ENCODE peak calls at places on chromosomes 11 and 22, in five cellular contexts. O, W, K, G and X are unnamed samples.

GRCh38 chr11:133908827-133909226 is 47.9 kb downstream of the IGSF9B start:
- DNase-seq in W (no peak), O (no peak), G (no peak), K (no peak), X (no peak)

GRCh38 chr22:48368975-48369525 is 1458.6 kb downstream of the BRD1 start:
- DNase-seq in W (no peak), O (no peak), K (no peak), G (peak), X (no peak)

GRCh38 chr11:19602906-19603305 is 109.7 kb upstream of the NAV2 start:
- DNase-seq in G (no peak), K (no peak), O (no peak), W (no peak), X (no peak)

GRCh38 chr22:49575703-49576081 is 252.0 kb downstream of the BRD1 start:
- DNase-seq in K (no peak), G (no peak), W (no peak), O (no peak), X (no peak)

GRCh38 chr11:13053255-13053917 is 44.3 kb downstream of the RASSF10 start:
- DNase-seq in G (no peak), K (no peak), W (no peak), O (peak), X (no peak)

GRCh38 chr11:125404811-125405481 is 91.1 kb downstream of the FEZ1 start:
- DNase-seq in O (peak), W (peak), K (no peak), G (peak), X (no peak)

GRCh38 chr11:63805844-63806415 is 7.3 kb upstream of the SPINDOC start:
- DNase-seq in K (no peak), O (no peak), W (no peak), G (peak), X (no peak)

GRCh38 chr11:106231591-106231990 is 154.1 kb downstream of the AASDHPPT start:
- DNase-seq in G (no peak), O (no peak), K (no peak), W (no peak), X (no peak)

GRCh38 chr22:16989915-16990314 is 18.1 kb downstream of the GAB4 start:
- DNase-seq in G (no peak), K (no peak), W (no peak), O (no peak), X (no peak)

GRCh38 chr11:69479591-69480271 is 1.7 kb upstream of the LINC01488 start:
- DNase-seq in G (no peak), W (no peak), O (no peak), K (no peak), X (no peak)

GRCh38 chr11:30992513-30992849 is 377.1 kb downstream of the DCDC1 start:
- DNase-seq in W (no peak), K (no peak), G (peak), O (no peak), X (no peak)

GRCh38 chr22:36036167-36036624 is 7.6 kb upstream of the RBFOX2 start:
- DNase-seq in G (no peak), O (no peak), K (no peak), W (no peak), X (no peak)

GRCh38 chr11:107859459-107860239 is 1.1 kb upstream of the SLC35F2 start:
- DNase-seq in O (peak), K (no peak), G (peak), W (no peak), X (no peak)

GRCh38 chr11:60971520-60971919 is at the start of gene CD6:
- DNase-seq in G (no peak), O (no peak), W (peak), K (no peak), X (no peak)

GRCh38 chr11:93444671-93445073 is 98.5 kb downstream of the SMCO4 start:
- DNase-seq in O (no peak), W (no peak), K (peak), G (peak), X (no peak)

GRCh38 chr22:49323751-49324415 is 503.8 kb downstream of the BRD1 start:
- DNase-seq in W (no peak), O (no peak), K (no peak), G (no peak), X (no peak)

GRCh38 chr22:36613958-36614357 is 85.0 kb upstream of the EIF3D start:
- DNase-seq in W (no peak), K (no peak), O (no peak), G (no peak), X (no peak)

GRCh38 chr11:113896156-113896879 is 8.3 kb upstream of the HTR3B start:
- DNase-seq in W (peak), O (peak), G (peak), K (no peak), X (no peak)

GRCh38 chr11:37177721-37178120 is 579.7 kb upstream of the RAG2 start:
- DNase-seq in W (no peak), O (no peak), G (no peak), K (no peak), X (no peak)

GRCh38 chr11:27718346-27718852 is 18.1 kb upstream of the BDNF start:
- DNase-seq in O (peak), K (no peak), W (no peak), G (no peak), X (no peak)

GRCh38 chr22:37209140-37209845 is 3.0 kb downstream of the SSTR3 start:
- DNase-seq in K (no peak), W (no peak), O (no peak), G (no peak), X (no peak)

GRCh38 chr11:14424096-14424495 is 65.1 kb upstream of the RRAS2 start:
- DNase-seq in K (no peak), W (no peak), O (no peak), G (no peak), X (no peak)

GRCh38 chr11:135075740-135076139 is 663.7 kb upstream of the B3GAT1 start:
- DNase-seq in K (no peak), W (no peak), O (peak), G (peak), X (no peak)

GRCh38 chr22:44116755-44117684 is 63.7 kb upstream of the PARVG start:
- DNase-seq in K (no peak), W (no peak), G (no peak), O (no peak), X (no peak)

GRCh38 chr11:20310137-20310536 is 53.4 kb upstream of the HTATIP2 start:
- DNase-seq in W (no peak), G (no peak), O (no peak), K (no peak), X (no peak)

GRCh38 chr22:43723816-43724215 is 88.3 kb downstream of the EFCAB6 start:
- DNase-seq in G (no peak), W (no peak), K (no peak), O (no peak), X (no peak)

GRCh38 chr11:121467965-121468364 is 15.2 kb upstream of the SORL1-AS1 start:
- DNase-seq in O (no peak), W (peak), K (no peak), G (no peak), X (no peak)

GRCh38 chr11:66493124-66493523 is 12.9 kb downstream of the DPP3 start:
- DNase-seq in O (no peak), W (no peak), G (no peak), K (no peak), X (no peak)

GRCh38 chr11:119723243-119723951 is 5.6 kb downstream of the NECTIN1 start:
- DNase-seq in K (no peak), G (no peak), O (no peak), W (no peak), X (no peak)

GRCh38 chr11:62536301-62536957 is 10.2 kb downstream of the AHNAK start:
- DNase-seq in G (no peak), K (no peak), O (no peak), W (no peak), X (no peak)

GRCh38 chr22:33051960-33052839 is 6.0 kb downstream of the SYN3 start:
- DNase-seq in O (no peak), G (peak), W (no peak), K (no peak), X (no peak)

GRCh38 chr11:95461858-95462257 is 230.9 kb upstream of the SESN3 start:
- DNase-seq in O (no peak), K (no peak), W (no peak), G (no peak), X (no peak)